ENCODE peak calls at places on chromosomes 2 and 18, in ten cellular contexts. Y, K, V, S, P, N, J, O, X and I are unnamed samples.

GRCh38 chr2:99638791-99639190 is 149.0 kb upstream of the REV1 start:
- DNase-seq in Y (no peak), K (no peak), V (no peak), S (no peak), P (no peak), N (no peak), J (no peak), O (no peak), X (no peak), I (no peak)

GRCh38 chr2:41763091-41763490 is 284.7 kb upstream of the PKDCC start:
- DNase-seq in Y (peak), K (no peak), V (no peak), S (no peak), P (no peak), N (no peak), J (no peak), O (no peak), X (no peak), I (no peak)

GRCh38 chr2:202541137-202541536 is 93.6 kb upstream of the FAM117B start:
- DNase-seq in Y (no peak), K (no peak), V (no peak), S (no peak), P (no peak), N (no peak), J (no peak), O (no peak), X (no peak), I (no peak)

GRCh38 chr2:41937464-41937861 is 110.4 kb upstream of the PKDCC start:
- DNase-seq in Y (no peak), K (no peak), V (no peak), S (no peak), P (peak), N (no peak), J (peak), O (no peak), X (no peak), I (no peak)

GRCh38 chr2:131045925-131046579 is 47.2 kb downstream of the FAM168B start:
- DNase-seq in Y (no peak), K (no peak), V (no peak), S (no peak), P (no peak), N (no peak), J (no peak), O (no peak), X (no peak), I (no peak)

GRCh38 chr2:209933499-209934458 is 68.7 kb upstream of the RPE start:
- DNase-seq in Y (no peak), K (no peak), V (no peak), S (peak), P (peak), N (no peak), J (no peak), O (no peak), X (peak), I (no peak)

GRCh38 chr2:19235308-19235707 is 123.1 kb downstream of the OSR1 start:
- DNase-seq in Y (no peak), K (no peak), V (no peak), S (no peak), P (no peak), N (no peak), J (no peak), O (no peak), X (peak), I (no peak)

GRCh38 chr2:144519934-144520717 is at the start of gene ZEB2:
- DNase-seq in Y (no peak), K (no peak), V (no peak), S (peak), P (peak), N (peak), J (peak), O (no peak), X (peak), I (peak)

GRCh38 chr2:147365577-147365976 is 479.3 kb upstream of the ACVR2A start:
- DNase-seq in Y (no peak), K (no peak), V (no peak), S (peak), P (no peak), N (no peak), J (no peak), O (no peak), X (no peak), I (no peak)

GRCh38 chr2:63572001-63572400 is 16.3 kb downstream of the WDPCP start:
- DNase-seq in Y (no peak), K (no peak), V (no peak), S (no peak), P (no peak), N (no peak), J (no peak), O (no peak), X (no peak), I (no peak)

GRCh38 chr2:110858135-110858737 is 125.9 kb downstream of the ACOXL start:
- DNase-seq in Y (no peak), K (no peak), V (peak), S (peak), P (no peak), N (no peak), J (no peak), O (peak), X (no peak), I (no peak)

GRCh38 chr18:48765053-48765452 is 185.7 kb downstream of the SMAD7 start:
- DNase-seq in Y (no peak), K (no peak), V (no peak), S (no peak), P (no peak), N (no peak), J (no peak), O (no peak), X (no peak), I (no peak)

GRCh38 chr2:140586379-140586778 is 1544.4 kb downstream of the LRP1B start:
- DNase-seq in Y (no peak), K (no peak), V (no peak), S (no peak), P (no peak), N (peak), J (peak), O (peak), X (no peak), I (peak)

GRCh38 chr2:210128961-210129360 is 42.2 kb downstream of the KANSL1L start:
- DNase-seq in Y (peak), K (no peak), V (no peak), S (no peak), P (peak), N (no peak), J (no peak), O (no peak), X (peak), I (no peak)

GRCh38 chr2:125696573-125696972 is 959.4 kb upstream of the GYPC start:
- DNase-seq in Y (peak), K (no peak), V (no peak), S (no peak), P (no peak), N (no peak), J (no peak), O (no peak), X (no peak), I (no peak)

GRCh38 chr2:238024986-238025385 is 35.8 kb upstream of the SCLY start:
- DNase-seq in Y (no peak), K (no peak), V (peak), S (no peak), P (no peak), N (no peak), J (no peak), O (no peak), X (peak), I (no peak)

GRCh38 chr2:1282552-1282951 is 130.7 kb upstream of the TPO start:
- DNase-seq in Y (no peak), K (no peak), V (no peak), S (no peak), P (no peak), N (no peak), J (no peak), O (no peak), X (no peak), I (no peak)

GRCh38 chr18:12376034-12376717 is 851 bp downstream of the AFG3L2 start:
- DNase-seq in Y (peak), K (no peak), V (no peak), S (peak), P (no peak), N (peak), J (no peak), O (peak), X (no peak), I (no peak)